ENCODE peak calls at places on chromosomes 3 and 15, in six cellular contexts. One of them, this sample, is unnamed.

GRCh38 chr3:94004301-94004910 is 24.0 kb downstream of the STX19 start:
- DNase-seq in activated naive CD8-positive, alpha-beta T cell treated with anti-CD3 and anti-CD28 coated beads for 36 hours: no peak
- DNase-seq in AG09319: peak
- DNase-seq in nucleus accumbens: no peak
- DNase-seq in PC-3: peak
- DNase-seq in fibroblast of the conjunctiva: peak
- DNase-seq in this sample: peak

GRCh38 chr15:77983708-77984445 is 93.6 kb downstream of the TBC1D2B start:
- DNase-seq in activated naive CD8-positive, alpha-beta T cell treated with anti-CD3 and anti-CD28 coated beads for 36 hours: no peak
- DNase-seq in AG09319: no peak
- DNase-seq in nucleus accumbens: no peak
- DNase-seq in PC-3: no peak
- DNase-seq in fibroblast of the conjunctiva: no peak
- DNase-seq in this sample: no peak

GRCh38 chr3:52321481-52321880 is 5.4 kb downstream of the DNAH1 start:
- DNase-seq in activated naive CD8-positive, alpha-beta T cell treated with anti-CD3 and anti-CD28 coated beads for 36 hours: no peak
- DNase-seq in AG09319: no peak
- DNase-seq in nucleus accumbens: no peak
- DNase-seq in PC-3: no peak
- DNase-seq in fibroblast of the conjunctiva: no peak
- DNase-seq in this sample: no peak

GRCh38 chr3:169091196-169091595 is 572.3 kb downstream of the MECOM start:
- DNase-seq in activated naive CD8-positive, alpha-beta T cell treated with anti-CD3 and anti-CD28 coated beads for 36 hours: no peak
- DNase-seq in AG09319: no peak
- DNase-seq in nucleus accumbens: no peak
- DNase-seq in PC-3: no peak
- DNase-seq in fibroblast of the conjunctiva: peak
- DNase-seq in this sample: peak

GRCh38 chr3:47578119-47578630 is 490 bp downstream of the CSPG5 start:
- DNase-seq in activated naive CD8-positive, alpha-beta T cell treated with anti-CD3 and anti-CD28 coated beads for 36 hours: peak
- DNase-seq in AG09319: no peak
- DNase-seq in nucleus accumbens: peak
- DNase-seq in PC-3: no peak
- DNase-seq in fibroblast of the conjunctiva: no peak
- DNase-seq in this sample: peak

GRCh38 chr3:170414202-170414663 is 4.4 kb upstream of the CLDN11 start:
- DNase-seq in activated naive CD8-positive, alpha-beta T cell treated with anti-CD3 and anti-CD28 coated beads for 36 hours: peak
- DNase-seq in AG09319: peak
- DNase-seq in nucleus accumbens: peak
- DNase-seq in PC-3: peak
- DNase-seq in fibroblast of the conjunctiva: peak
- DNase-seq in this sample: peak

GRCh38 chr3:118863731-118864322 is 170.8 kb downstream of the IGSF11 start:
- DNase-seq in activated naive CD8-positive, alpha-beta T cell treated with anti-CD3 and anti-CD28 coated beads for 36 hours: peak
- DNase-seq in AG09319: no peak
- DNase-seq in nucleus accumbens: no peak
- DNase-seq in PC-3: no peak
- DNase-seq in fibroblast of the conjunctiva: no peak
- DNase-seq in this sample: no peak

GRCh38 chr15:33794425-33794824 is 173.9 kb upstream of the CHRM5 start:
- DNase-seq in activated naive CD8-positive, alpha-beta T cell treated with anti-CD3 and anti-CD28 coated beads for 36 hours: no peak
- DNase-seq in AG09319: no peak
- DNase-seq in nucleus accumbens: no peak
- DNase-seq in PC-3: no peak
- DNase-seq in fibroblast of the conjunctiva: no peak
- DNase-seq in this sample: no peak

GRCh38 chr15:76991741-76992645 is 2.9 kb upstream of the PSTPIP1 start:
- DNase-seq in activated naive CD8-positive, alpha-beta T cell treated with anti-CD3 and anti-CD28 coated beads for 36 hours: no peak
- DNase-seq in AG09319: no peak
- DNase-seq in nucleus accumbens: no peak
- DNase-seq in PC-3: no peak
- DNase-seq in fibroblast of the conjunctiva: no peak
- DNase-seq in this sample: no peak

This sample was measured in RWPE1.